ENCODE peak calls at places on chromosome 19, in six cellular contexts. One of them, this sample, is unnamed.

GRCh38 chr19:6359942-6360341 is 1.4 kb upstream of the CLPP start:
- DNase-seq in stimulated activated naive CD4-positive, alpha-beta T cell: no peak
- DNase-seq in kidney tubule cell: no peak
- DNase-seq in activated CD4-positive, alpha-beta T cell treated with anti-CD3 and anti-CD28 coated beads, Interleukin-2, amount 50 U/mL, for 24 hours: no peak
- DNase-seq in endothelial cell: no peak
- DNase-seq in 8988T: no peak
- DNase-seq in this sample: no peak

GRCh38 chr19:47756953-47757608 is 11.7 kb downstream of the NOP53 start:
- DNase-seq in 8988T: no peak
- DNase-seq in kidney tubule cell: no peak
- DNase-seq in activated CD4-positive, alpha-beta T cell treated with anti-CD3 and anti-CD28 coated beads, Interleukin-2, amount 50 U/mL, for 24 hours: no peak
- DNase-seq in stimulated activated naive CD4-positive, alpha-beta T cell: no peak
- DNase-seq in endothelial cell: no peak
- DNase-seq in this sample: no peak

GRCh38 chr19:12284631-12285030 is 10.1 kb downstream of the ZNF44 start:
- DNase-seq in stimulated activated naive CD4-positive, alpha-beta T cell: no peak
- DNase-seq in activated CD4-positive, alpha-beta T cell treated with anti-CD3 and anti-CD28 coated beads, Interleukin-2, amount 50 U/mL, for 24 hours: no peak
- DNase-seq in kidney tubule cell: no peak
- DNase-seq in 8988T: no peak
- DNase-seq in endothelial cell: no peak
- DNase-seq in this sample: no peak

GRCh38 chr19:9720541-9720940 is 45.6 kb upstream of the ZNF562 start:
- DNase-seq in stimulated activated naive CD4-positive, alpha-beta T cell: no peak
- DNase-seq in kidney tubule cell: no peak
- DNase-seq in 8988T: no peak
- DNase-seq in activated CD4-positive, alpha-beta T cell treated with anti-CD3 and anti-CD28 coated beads, Interleukin-2, amount 50 U/mL, for 24 hours: no peak
- DNase-seq in endothelial cell: no peak
- DNase-seq in this sample: no peak

GRCh38 chr19:36837902-36838783 is at the start of gene ZNF790:
- DNase-seq in stimulated activated naive CD4-positive, alpha-beta T cell: peak; percentile 78
- DNase-seq in 8988T: peak; percentile 86
- DNase-seq in activated CD4-positive, alpha-beta T cell treated with anti-CD3 and anti-CD28 coated beads, Interleukin-2, amount 50 U/mL, for 24 hours: peak; percentile 80
- DNase-seq in endothelial cell: peak; percentile 74
- DNase-seq in kidney tubule cell: peak; percentile 90
- DNase-seq in this sample: peak; percentile 87

GRCh38 chr19:36046443-36047050 is 7.5 kb downstream of the THAP8 start:
- DNase-seq in endothelial cell: no peak
- DNase-seq in kidney tubule cell: no peak
- DNase-seq in activated CD4-positive, alpha-beta T cell treated with anti-CD3 and anti-CD28 coated beads, Interleukin-2, amount 50 U/mL, for 24 hours: no peak
- DNase-seq in 8988T: no peak
- DNase-seq in stimulated activated naive CD4-positive, alpha-beta T cell: no peak
- DNase-seq in this sample: no peak

GRCh38 chr19:41206926-41207750 is 11.9 kb upstream of the AXL start:
- DNase-seq in 8988T: no peak
- DNase-seq in activated CD4-positive, alpha-beta T cell treated with anti-CD3 and anti-CD28 coated beads, Interleukin-2, amount 50 U/mL, for 24 hours: no peak
- DNase-seq in stimulated activated naive CD4-positive, alpha-beta T cell: no peak
- DNase-seq in endothelial cell: no peak
- DNase-seq in kidney tubule cell: no peak
- DNase-seq in this sample: no peak

GRCh38 chr19:44814517-44814916 is 5.6 kb downstream of the BCAM start:
- DNase-seq in kidney tubule cell: no peak
- DNase-seq in 8988T: no peak
- DNase-seq in endothelial cell: no peak
- DNase-seq in stimulated activated naive CD4-positive, alpha-beta T cell: no peak
- DNase-seq in activated CD4-positive, alpha-beta T cell treated with anti-CD3 and anti-CD28 coated beads, Interleukin-2, amount 50 U/mL, for 24 hours: no peak
- DNase-seq in this sample: no peak

GRCh38 chr19:518292-519231 is 11.3 kb downstream of the TPGS1 start:
- DNase-seq in endothelial cell: no peak
- DNase-seq in 8988T: no peak
- DNase-seq in stimulated activated naive CD4-positive, alpha-beta T cell: peak; percentile 48
- DNase-seq in kidney tubule cell: no peak
- DNase-seq in activated CD4-positive, alpha-beta T cell treated with anti-CD3 and anti-CD28 coated beads, Interleukin-2, amount 50 U/mL, for 24 hours: no peak
- DNase-seq in this sample: peak; percentile 52

GRCh38 chr19:6767081-6767356 is 216 bp downstream of the SH2D3A start:
- DNase-seq in activated CD4-positive, alpha-beta T cell treated with anti-CD3 and anti-CD28 coated beads, Interleukin-2, amount 50 U/mL, for 24 hours: no peak
- DNase-seq in stimulated activated naive CD4-positive, alpha-beta T cell: no peak
- DNase-seq in 8988T: no peak
- DNase-seq in kidney tubule cell: peak; percentile 73
- DNase-seq in endothelial cell: no peak
- DNase-seq in this sample: no peak

GRCh38 chr19:1253514-1254080 is 5.2 kb downstream of the MIDN start:
- DNase-seq in 8988T: no peak
- DNase-seq in activated CD4-positive, alpha-beta T cell treated with anti-CD3 and anti-CD28 coated beads, Interleukin-2, amount 50 U/mL, for 24 hours: no peak
- DNase-seq in kidney tubule cell: no peak
- DNase-seq in stimulated activated naive CD4-positive, alpha-beta T cell: no peak
- DNase-seq in endothelial cell: no peak
- DNase-seq in this sample: no peak

GRCh38 chr19:16369664-16370576 is 45.3 kb downstream of the KLF2 start:
- DNase-seq in kidney tubule cell: no peak
- DNase-seq in activated CD4-positive, alpha-beta T cell treated with anti-CD3 and anti-CD28 coated beads, Interleukin-2, amount 50 U/mL, for 24 hours: no peak
- DNase-seq in stimulated activated naive CD4-positive, alpha-beta T cell: peak; percentile 82
- DNase-seq in 8988T: no peak
- DNase-seq in endothelial cell: no peak
- DNase-seq in this sample: peak; percentile 90

GRCh38 chr19:19192910-19193423 is 909 bp downstream of the RFXANK start:
- DNase-seq in endothelial cell: no peak
- DNase-seq in kidney tubule cell: no peak
- DNase-seq in activated CD4-positive, alpha-beta T cell treated with anti-CD3 and anti-CD28 coated beads, Interleukin-2, amount 50 U/mL, for 24 hours: no peak
- DNase-seq in stimulated activated naive CD4-positive, alpha-beta T cell: no peak
- DNase-seq in 8988T: no peak
- DNase-seq in this sample: no peak

GRCh38 chr19:296476-297225 is 5.4 kb upstream of the PLPP2 start:
- DNase-seq in stimulated activated naive CD4-positive, alpha-beta T cell: no peak
- DNase-seq in kidney tubule cell: no peak
- DNase-seq in endothelial cell: no peak
- DNase-seq in activated CD4-positive, alpha-beta T cell treated with anti-CD3 and anti-CD28 coated beads, Interleukin-2, amount 50 U/mL, for 24 hours: no peak
- DNase-seq in 8988T: no peak
- DNase-seq in this sample: no peak

GRCh38 chr19:46049597-46049996 is 8.8 kb upstream of the IGFL4 start:
- DNase-seq in endothelial cell: no peak
- DNase-seq in activated CD4-positive, alpha-beta T cell treated with anti-CD3 and anti-CD28 coated beads, Interleukin-2, amount 50 U/mL, for 24 hours: no peak
- DNase-seq in stimulated activated naive CD4-positive, alpha-beta T cell: no peak
- DNase-seq in kidney tubule cell: no peak
- DNase-seq in 8988T: no peak
- DNase-seq in this sample: no peak

GRCh38 chr19:47381653-47382279 is 32.7 kb downstream of the DHX34 start:
- DNase-seq in stimulated activated naive CD4-positive, alpha-beta T cell: no peak
- DNase-seq in 8988T: no peak
- DNase-seq in activated CD4-positive, alpha-beta T cell treated with anti-CD3 and anti-CD28 coated beads, Interleukin-2, amount 50 U/mL, for 24 hours: no peak
- DNase-seq in kidney tubule cell: no peak
- DNase-seq in endothelial cell: no peak
- DNase-seq in this sample: no peak

GRCh38 chr19:46621191-46622117 is 3.4 kb downstream of the PTGIR start:
- DNase-seq in endothelial cell: no peak
- DNase-seq in 8988T: no peak
- DNase-seq in activated CD4-positive, alpha-beta T cell treated with anti-CD3 and anti-CD28 coated beads, Interleukin-2, amount 50 U/mL, for 24 hours: no peak
- DNase-seq in kidney tubule cell: no peak
- DNase-seq in stimulated activated naive CD4-positive, alpha-beta T cell: no peak
- DNase-seq in this sample: no peak

GRCh38 chr19:49570138-49570856 is 10.1 kb downstream of the NOSIP start:
- DNase-seq in 8988T: no peak
- DNase-seq in kidney tubule cell: peak; percentile 82
- DNase-seq in endothelial cell: peak; percentile 64
- DNase-seq in activated CD4-positive, alpha-beta T cell treated with anti-CD3 and anti-CD28 coated beads, Interleukin-2, amount 50 U/mL, for 24 hours: no peak
- DNase-seq in stimulated activated naive CD4-positive, alpha-beta T cell: peak; percentile 32
- DNase-seq in this sample: peak; percentile 82

GRCh38 chr19:8611890-8612806 is 1.6 kb upstream of the ADAMTS10 start:
- DNase-seq in 8988T: no peak
- DNase-seq in endothelial cell: no peak
- DNase-seq in kidney tubule cell: peak; percentile 58
- DNase-seq in stimulated activated naive CD4-positive, alpha-beta T cell: no peak
- DNase-seq in activated CD4-positive, alpha-beta T cell treated with anti-CD3 and anti-CD28 coated beads, Interleukin-2, amount 50 U/mL, for 24 hours: no peak
- DNase-seq in this sample: no peak

GRCh38 chr19:42114412-42114811 is 17.8 kb downstream of the POU2F2 start:
- DNase-seq in stimulated activated naive CD4-positive, alpha-beta T cell: no peak
- DNase-seq in 8988T: no peak
- DNase-seq in kidney tubule cell: peak; percentile 80
- DNase-seq in endothelial cell: no peak
- DNase-seq in activated CD4-positive, alpha-beta T cell treated with anti-CD3 and anti-CD28 coated beads, Interleukin-2, amount 50 U/mL, for 24 hours: no peak
- DNase-seq in this sample: no peak

GRCh38 chr19:19566306-19566705 is 28.2 kb downstream of the CILP2 start:
- DNase-seq in 8988T: no peak
- DNase-seq in stimulated activated naive CD4-positive, alpha-beta T cell: no peak
- DNase-seq in endothelial cell: no peak
- DNase-seq in kidney tubule cell: peak; percentile 44
- DNase-seq in activated CD4-positive, alpha-beta T cell treated with anti-CD3 and anti-CD28 coated beads, Interleukin-2, amount 50 U/mL, for 24 hours: no peak
- DNase-seq in this sample: no peak

GRCh38 chr19:18961767-18962423 is 20.9 kb upstream of the HOMER3 start:
- DNase-seq in stimulated activated naive CD4-positive, alpha-beta T cell: no peak
- DNase-seq in activated CD4-positive, alpha-beta T cell treated with anti-CD3 and anti-CD28 coated beads, Interleukin-2, amount 50 U/mL, for 24 hours: no peak
- DNase-seq in 8988T: no peak
- DNase-seq in endothelial cell: no peak
- DNase-seq in kidney tubule cell: no peak
- DNase-seq in this sample: no peak

GRCh38 chr19:41367848-41368301 is 3.9 kb upstream of the B9D2 start:
- DNase-seq in endothelial cell: no peak
- DNase-seq in kidney tubule cell: peak; percentile 94
- DNase-seq in 8988T: no peak
- DNase-seq in stimulated activated naive CD4-positive, alpha-beta T cell: no peak
- DNase-seq in activated CD4-positive, alpha-beta T cell treated with anti-CD3 and anti-CD28 coated beads, Interleukin-2, amount 50 U/mL, for 24 hours: no peak
- DNase-seq in this sample: no peak

GRCh38 chr19:38213911-38214625 is 10.0 kb downstream of the DPF1 start:
- DNase-seq in 8988T: no peak
- DNase-seq in kidney tubule cell: peak; percentile 92
- DNase-seq in stimulated activated naive CD4-positive, alpha-beta T cell: no peak
- DNase-seq in activated CD4-positive, alpha-beta T cell treated with anti-CD3 and anti-CD28 coated beads, Interleukin-2, amount 50 U/mL, for 24 hours: peak; percentile 45
- DNase-seq in endothelial cell: no peak
- DNase-seq in this sample: peak; percentile 55

GRCh38 chr19:14494910-14495677 is 833 bp downstream of the GIPC1 start:
- DNase-seq in 8988T: no peak
- DNase-seq in kidney tubule cell: peak; percentile 55
- DNase-seq in endothelial cell: no peak
- DNase-seq in activated CD4-positive, alpha-beta T cell treated with anti-CD3 and anti-CD28 coated beads, Interleukin-2, amount 50 U/mL, for 24 hours: no peak
- DNase-seq in stimulated activated naive CD4-positive, alpha-beta T cell: no peak
- DNase-seq in this sample: no peak

GRCh38 chr19:46408611-46409039 is 4.7 kb downstream of the CCDC8 start:
- DNase-seq in activated CD4-positive, alpha-beta T cell treated with anti-CD3 and anti-CD28 coated beads, Interleukin-2, amount 50 U/mL, for 24 hours: no peak
- DNase-seq in 8988T: no peak
- DNase-seq in stimulated activated naive CD4-positive, alpha-beta T cell: no peak
- DNase-seq in kidney tubule cell: peak; percentile 32
- DNase-seq in endothelial cell: no peak
- DNase-seq in this sample: no peak

GRCh38 chr19:19433666-19434213 is 28.3 kb downstream of the GATAD2A start:
- DNase-seq in kidney tubule cell: peak; percentile 15
- DNase-seq in stimulated activated naive CD4-positive, alpha-beta T cell: no peak
- DNase-seq in 8988T: no peak
- DNase-seq in endothelial cell: no peak
- DNase-seq in activated CD4-positive, alpha-beta T cell treated with anti-CD3 and anti-CD28 coated beads, Interleukin-2, amount 50 U/mL, for 24 hours: no peak
- DNase-seq in this sample: no peak

This sample was measured in central memory CD4-positive, alpha-beta T cell.